ENCODE peak calls at places on chromosome 3, in five cellular contexts. One of them, this sample, is unnamed.

GRCh38 chr3:12288466-12289129 is at the start of gene PPARG:
- DNase-seq in neural crest cell: peak
- DNase-seq in NB4: peak
- DNase-seq in HL-60: no peak
- DNase-seq in progenitor cell of endocrine pancreas: peak
- DNase-seq in this sample: no peak

GRCh38 chr3:123880998-123881561 is 3.1 kb downstream of the MYLK start:
- DNase-seq in neural crest cell: peak
- DNase-seq in NB4: peak
- DNase-seq in HL-60: no peak
- DNase-seq in progenitor cell of endocrine pancreas: no peak
- DNase-seq in this sample: no peak

GRCh38 chr3:14876942-14877341 is 58.2 kb downstream of the FGD5 start:
- DNase-seq in neural crest cell: no peak
- DNase-seq in NB4: no peak
- DNase-seq in HL-60: no peak
- DNase-seq in progenitor cell of endocrine pancreas: no peak
- DNase-seq in this sample: no peak

GRCh38 chr3:33067484-33067883 is 29.5 kb downstream of the GLB1 start:
- DNase-seq in neural crest cell: no peak
- DNase-seq in NB4: no peak
- DNase-seq in HL-60: no peak
- DNase-seq in progenitor cell of endocrine pancreas: no peak
- DNase-seq in this sample: no peak

GRCh38 chr3:127667119-127667681 is 5.6 kb upstream of the ABTB1 start:
- DNase-seq in neural crest cell: no peak
- DNase-seq in NB4: no peak
- DNase-seq in HL-60: no peak
- DNase-seq in progenitor cell of endocrine pancreas: no peak
- DNase-seq in this sample: no peak

GRCh38 chr3:182261084-182261483 is 532.2 kb upstream of the ATP11B start:
- DNase-seq in neural crest cell: no peak
- DNase-seq in NB4: no peak
- DNase-seq in HL-60: no peak
- DNase-seq in progenitor cell of endocrine pancreas: no peak
- DNase-seq in this sample: no peak

GRCh38 chr3:1828519-1828918 is 270.1 kb upstream of the CNTN4 start:
- DNase-seq in neural crest cell: no peak
- DNase-seq in NB4: no peak
- DNase-seq in HL-60: no peak
- DNase-seq in progenitor cell of endocrine pancreas: no peak
- DNase-seq in this sample: no peak

GRCh38 chr3:154781595-154781994 is 298.5 kb upstream of the MME start:
- DNase-seq in neural crest cell: no peak
- DNase-seq in NB4: no peak
- DNase-seq in HL-60: no peak
- DNase-seq in progenitor cell of endocrine pancreas: no peak
- DNase-seq in this sample: no peak

GRCh38 chr3:52244061-52244628 is 1.4 kb upstream of the PPM1M start:
- DNase-seq in neural crest cell: no peak
- DNase-seq in NB4: peak
- DNase-seq in HL-60: peak
- DNase-seq in progenitor cell of endocrine pancreas: no peak
- DNase-seq in this sample: peak

GRCh38 chr3:47664519-47664918 is 85.9 kb upstream of the CSPG5 start:
- DNase-seq in neural crest cell: no peak
- DNase-seq in NB4: peak
- DNase-seq in HL-60: no peak
- DNase-seq in progenitor cell of endocrine pancreas: no peak
- DNase-seq in this sample: no peak
- TF ChIP-seq CTCF in neural crest cell: peak
- TF ChIP-seq CTCF in NB4: peak
- TF ChIP-seq CTCF in HL-60: peak
- TF ChIP-seq CTCF in progenitor cell of endocrine pancreas: peak
- TF ChIP-seq CTCF in this sample: no peak

DNA sequence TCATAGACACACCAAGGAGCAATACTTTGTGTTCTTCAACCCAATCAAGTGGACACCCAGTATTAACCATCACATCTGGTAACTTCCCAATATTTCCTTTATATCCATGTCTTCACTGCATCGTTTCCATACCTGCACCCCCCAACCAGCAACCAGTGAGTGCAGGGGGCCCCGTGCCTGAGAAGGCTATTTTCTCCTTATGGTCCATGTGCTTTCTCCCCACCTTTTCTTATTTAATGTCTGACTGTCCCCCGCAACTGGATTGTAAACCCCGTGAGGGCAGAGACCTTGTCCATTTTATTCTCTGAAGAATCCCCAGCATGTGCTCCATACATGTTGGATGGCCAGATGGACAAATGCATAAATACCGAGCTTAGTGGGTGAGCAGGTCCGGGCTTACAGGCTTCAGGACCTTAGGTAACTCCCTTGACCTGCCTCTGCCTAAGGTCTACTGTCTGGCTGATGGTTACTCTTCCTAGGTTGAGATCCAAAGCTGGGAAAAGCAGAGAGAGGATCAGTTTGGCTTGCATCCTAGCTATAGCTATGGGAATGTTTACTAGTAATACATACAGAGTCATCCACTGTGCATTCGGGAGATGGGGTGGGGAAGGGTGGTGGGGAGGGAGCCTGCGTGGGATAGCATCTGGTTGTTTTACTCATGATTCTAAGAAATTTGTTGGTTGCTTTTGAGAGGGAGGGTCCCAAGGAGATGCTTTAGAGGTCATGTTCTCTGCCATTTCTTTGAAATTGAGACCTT is 41.5 kb downstream of the PXYLP1 start:
- DNase-seq in neural crest cell: no peak
- DNase-seq in NB4: no peak
- DNase-seq in HL-60: no peak
- DNase-seq in progenitor cell of endocrine pancreas: no peak
- DNase-seq in this sample: no peak
- TF ChIP-seq CTCF in neural crest cell: no peak
- TF ChIP-seq CTCF in NB4: no peak
- TF ChIP-seq CTCF in HL-60: no peak
- TF ChIP-seq CTCF in progenitor cell of endocrine pancreas: no peak
- TF ChIP-seq CTCF in this sample: no peak

DNA sequence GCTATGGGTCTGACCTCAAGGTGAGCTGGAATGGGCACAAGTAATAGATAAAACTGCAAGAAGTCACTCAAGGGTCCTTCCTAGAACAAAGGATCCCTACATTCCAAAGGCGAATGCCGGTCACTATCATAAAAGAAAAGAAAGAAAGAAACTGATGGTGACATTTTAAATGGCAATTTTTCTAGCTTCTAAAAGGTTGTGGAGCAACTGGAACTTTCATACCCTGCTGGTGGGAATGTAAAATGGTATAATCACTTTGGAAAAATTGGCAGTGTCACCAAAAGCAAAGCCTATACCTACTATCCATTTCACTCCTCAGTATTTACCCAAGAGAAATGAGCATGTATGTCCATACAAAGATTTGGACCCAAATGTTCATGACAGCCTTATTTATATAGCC is 4.2 kb downstream of the CCRL2 start:
- DNase-seq in neural crest cell: no peak
- DNase-seq in NB4: no peak
- DNase-seq in HL-60: no peak
- DNase-seq in progenitor cell of endocrine pancreas: no peak
- DNase-seq in this sample: no peak
- TF ChIP-seq CTCF in neural crest cell: peak
- TF ChIP-seq CTCF in NB4: no peak
- TF ChIP-seq CTCF in HL-60: no peak
- TF ChIP-seq CTCF in progenitor cell of endocrine pancreas: peak
- TF ChIP-seq CTCF in this sample: no peak

GRCh38 chr3:176214758-176215157 is 982.5 kb downstream of the TBL1XR1 start:
- DNase-seq in neural crest cell: no peak
- DNase-seq in NB4: no peak
- DNase-seq in HL-60: no peak
- DNase-seq in progenitor cell of endocrine pancreas: no peak
- DNase-seq in this sample: no peak

DNA sequence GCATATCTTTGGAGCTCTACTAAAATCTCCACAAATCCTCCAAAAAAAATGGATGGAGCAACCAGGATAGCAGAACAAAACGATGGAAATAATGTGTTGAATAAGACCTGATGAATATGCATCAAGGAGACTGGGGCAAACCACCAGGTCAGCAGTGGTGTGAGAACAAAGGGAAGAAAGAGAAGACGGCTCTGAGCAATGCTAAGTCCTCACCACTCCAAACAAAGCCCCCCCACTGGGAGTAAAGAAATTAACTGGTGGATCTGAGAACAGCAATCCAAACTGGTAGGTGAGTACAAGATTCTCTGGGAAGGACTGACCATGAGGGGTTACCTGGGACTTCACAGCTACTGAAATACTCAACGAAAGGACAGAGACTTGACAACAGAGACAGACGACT is 977.3 kb downstream of the TBL1XR1 start:
- DNase-seq in neural crest cell: no peak
- DNase-seq in NB4: no peak
- DNase-seq in HL-60: no peak
- DNase-seq in progenitor cell of endocrine pancreas: no peak
- DNase-seq in this sample: no peak
- TF ChIP-seq CTCF in neural crest cell: no peak
- TF ChIP-seq CTCF in NB4: no peak
- TF ChIP-seq CTCF in HL-60: no peak
- TF ChIP-seq CTCF in progenitor cell of endocrine pancreas: no peak
- TF ChIP-seq CTCF in this sample: no peak

GRCh38 chr3:115657168-115657567 is 33.9 kb downstream of the GAP43 start:
- DNase-seq in neural crest cell: no peak
- DNase-seq in NB4: peak
- DNase-seq in HL-60: no peak
- DNase-seq in progenitor cell of endocrine pancreas: no peak
- DNase-seq in this sample: no peak
- TF ChIP-seq CTCF in neural crest cell: peak
- TF ChIP-seq CTCF in NB4: no peak
- TF ChIP-seq CTCF in HL-60: no peak
- TF ChIP-seq CTCF in progenitor cell of endocrine pancreas: no peak
- TF ChIP-seq CTCF in this sample: no peak

GRCh38 chr3:120487079-120487693 is 36.4 kb upstream of the FSTL1 start:
- DNase-seq in neural crest cell: no peak
- DNase-seq in NB4: no peak
- DNase-seq in HL-60: no peak
- DNase-seq in progenitor cell of endocrine pancreas: no peak
- DNase-seq in this sample: no peak

GRCh38 chr3:120489421-120489820 is 38.6 kb upstream of the FSTL1 start:
- DNase-seq in neural crest cell: no peak
- DNase-seq in NB4: no peak
- DNase-seq in HL-60: no peak
- DNase-seq in progenitor cell of endocrine pancreas: no peak
- DNase-seq in this sample: no peak

GRCh38 chr3:120492103-120492502 is 41.3 kb upstream of the FSTL1 start:
- DNase-seq in neural crest cell: no peak
- DNase-seq in NB4: no peak
- DNase-seq in HL-60: no peak
- DNase-seq in progenitor cell of endocrine pancreas: no peak
- DNase-seq in this sample: no peak

GRCh38 chr3:120488296-120488695 is 37.5 kb upstream of the FSTL1 start:
- DNase-seq in neural crest cell: no peak
- DNase-seq in NB4: no peak
- DNase-seq in HL-60: no peak
- DNase-seq in progenitor cell of endocrine pancreas: no peak
- DNase-seq in this sample: no peak
- TF ChIP-seq CTCF in neural crest cell: no peak
- TF ChIP-seq CTCF in NB4: no peak
- TF ChIP-seq CTCF in HL-60: no peak
- TF ChIP-seq CTCF in progenitor cell of endocrine pancreas: no peak
- TF ChIP-seq CTCF in this sample: no peak

GRCh38 chr3:62667714-62668113 is 207.5 kb downstream of the CADPS start:
- DNase-seq in neural crest cell: no peak
- DNase-seq in NB4: peak
- DNase-seq in HL-60: no peak
- DNase-seq in progenitor cell of endocrine pancreas: no peak
- DNase-seq in this sample: no peak
- TF ChIP-seq CTCF in neural crest cell: peak
- TF ChIP-seq CTCF in NB4: peak
- TF ChIP-seq CTCF in HL-60: no peak
- TF ChIP-seq CTCF in progenitor cell of endocrine pancreas: peak
- TF ChIP-seq CTCF in this sample: no peak

DNA sequence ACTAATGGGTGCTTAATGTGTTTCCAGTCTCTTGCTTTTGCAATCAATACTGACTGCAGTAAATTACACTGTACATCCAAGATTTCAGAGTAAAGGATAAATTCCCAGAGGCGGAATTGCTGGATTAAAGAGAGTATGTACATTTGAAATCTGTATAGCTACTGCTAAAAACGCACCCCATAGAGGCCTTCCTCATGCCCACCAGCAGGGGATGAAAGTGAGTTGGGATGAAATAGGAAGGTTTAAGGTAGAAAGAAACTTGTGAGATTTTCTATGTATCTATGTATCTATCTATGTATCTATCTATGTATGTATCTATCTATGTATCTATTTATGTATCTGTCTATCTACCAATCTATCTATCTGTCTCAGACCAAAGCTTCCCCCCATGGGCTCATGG is 28.4 kb downstream of the TMEM44 start:
- DNase-seq in neural crest cell: no peak
- DNase-seq in NB4: no peak
- DNase-seq in HL-60: no peak
- DNase-seq in progenitor cell of endocrine pancreas: no peak
- DNase-seq in this sample: no peak
- TF ChIP-seq CTCF in neural crest cell: peak
- TF ChIP-seq CTCF in NB4: peak
- TF ChIP-seq CTCF in HL-60: peak
- TF ChIP-seq CTCF in progenitor cell of endocrine pancreas: peak
- TF ChIP-seq CTCF in this sample: no peak

GRCh38 chr3:66198437-66199088 is 22.2 kb upstream of the SLC25A26 start:
- DNase-seq in neural crest cell: no peak
- DNase-seq in NB4: no peak
- DNase-seq in HL-60: no peak
- DNase-seq in progenitor cell of endocrine pancreas: no peak
- DNase-seq in this sample: no peak

GRCh38 chr3:66199089-66199473 is 21.7 kb upstream of the SLC25A26 start:
- DNase-seq in neural crest cell: no peak
- DNase-seq in NB4: no peak
- DNase-seq in HL-60: no peak
- DNase-seq in progenitor cell of endocrine pancreas: no peak
- DNase-seq in this sample: no peak

GRCh38 chr3:66200147-66200546 is 20.7 kb upstream of the SLC25A26 start:
- DNase-seq in neural crest cell: no peak
- DNase-seq in NB4: no peak
- DNase-seq in HL-60: no peak
- DNase-seq in progenitor cell of endocrine pancreas: no peak
- DNase-seq in this sample: no peak

GRCh38 chr3:66195347-66195783 is 25.4 kb upstream of the SLC25A26 start:
- DNase-seq in neural crest cell: peak
- DNase-seq in NB4: no peak
- DNase-seq in HL-60: no peak
- DNase-seq in progenitor cell of endocrine pancreas: peak
- DNase-seq in this sample: no peak

DNA sequence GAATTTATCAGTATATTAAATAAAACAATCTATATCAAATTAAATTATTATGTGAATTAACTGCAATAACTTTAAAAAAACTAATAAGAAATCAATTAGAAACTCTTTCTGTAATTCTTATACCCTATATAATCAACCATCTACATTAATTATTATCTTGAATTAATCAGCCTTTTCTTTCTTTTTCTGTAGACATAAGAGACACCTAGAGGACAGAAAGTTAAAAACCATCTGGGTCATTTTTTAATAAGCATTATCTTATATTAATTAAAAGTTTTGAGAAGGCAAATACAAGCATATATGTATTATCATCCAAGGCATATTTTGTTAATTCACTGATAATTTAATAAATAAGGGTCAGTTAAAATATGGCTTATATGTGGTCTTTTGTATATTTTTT is 24.2 kb upstream of the SLC25A26 start:
- DNase-seq in neural crest cell: no peak
- DNase-seq in NB4: no peak
- DNase-seq in HL-60: no peak
- DNase-seq in progenitor cell of endocrine pancreas: no peak
- DNase-seq in this sample: no peak
- TF ChIP-seq CTCF in neural crest cell: peak
- TF ChIP-seq CTCF in NB4: no peak
- TF ChIP-seq CTCF in HL-60: no peak
- TF ChIP-seq CTCF in progenitor cell of endocrine pancreas: peak
- TF ChIP-seq CTCF in this sample: no peak

This sample was measured in CD14-positive monocyte.